ENCODE peak calls at places on chromosome 21, in six cellular contexts. B, D, V, O, N and C are unnamed samples.

GRCh38 chr21:27421654-27422053 is 454.8 kb upstream of the ADAMTS5 start:
- DNase-seq in B (no peak), D (no peak), V (no peak), O (no peak), N (no peak), C (no peak)

GRCh38 chr21:28776251-28776650 is 216.4 kb downstream of the LTN1 start:
- DNase-seq in B (no peak), D (no peak), V (peak; percentile 82), O (no peak), N (peak; percentile 93), C (no peak)

GRCh38 chr21:16587141-16587570 is 857.4 kb downstream of the USP25 start:
- DNase-seq in B (no peak), D (no peak), V (peak; percentile 82), O (peak; percentile 53), N (peak; percentile 80), C (no peak)

GRCh38 chr21:43741425-43742096 is 22.6 kb downstream of the PDXK start:
- DNase-seq in B (no peak), D (no peak), V (no peak), O (no peak), N (no peak), C (no peak)

GRCh38 chr21:26790289-26790688 is 54.9 kb downstream of the ADAMTS1 start:
- DNase-seq in B (no peak), D (no peak), V (no peak), O (no peak), N (no peak), C (no peak)

GRCh38 chr21:15121655-15122120 is 56.9 kb upstream of the NRIP1 start:
- DNase-seq in B (no peak), D (no peak), V (peak; percentile 71), O (peak; percentile 31), N (peak; percentile 9), C (no peak)

GRCh38 chr21:29078884-29079765 is 5.7 kb upstream of the CCT8 start:
- DNase-seq in B (no peak), D (peak; percentile 81), V (peak; percentile 22), O (no peak), N (no peak), C (no peak)

GRCh38 chr21:45228656-45229240 is 58.9 kb downstream of the POFUT2 start:
- DNase-seq in B (no peak), D (no peak), V (no peak), O (no peak), N (peak; percentile 31), C (no peak)

GRCh38 chr21:44755227-44755626 is 43.9 kb upstream of the TSPEAR start:
- DNase-seq in B (no peak), D (no peak), V (peak; percentile 73), O (no peak), N (no peak), C (no peak)

GRCh38 chr21:42614811-42615342 is 38.5 kb upstream of the PDE9A start:
- DNase-seq in B (peak; percentile 34), D (no peak), V (no peak), O (no peak), N (peak; percentile 29), C (no peak)

GRCh38 chr21:42652527-42653491 is 612 bp upstream of the PDE9A start:
- DNase-seq in B (no peak), D (no peak), V (peak; percentile 10), O (peak; percentile 64), N (peak; percentile 50), C (no peak)

GRCh38 chr21:16239659-16240265 is 510.0 kb downstream of the USP25 start:
- DNase-seq in B (no peak), D (no peak), V (no peak), O (no peak), N (no peak), C (no peak)

GRCh38 chr21:39048574-39048973 is 134.7 kb downstream of the PSMG1 start:
- DNase-seq in B (no peak), D (no peak), V (peak; percentile 53), O (no peak), N (peak; percentile 43), C (no peak)

GRCh38 chr21:38995755-38996154 is 187.5 kb downstream of the PSMG1 start:
- DNase-seq in B (no peak), D (no peak), V (no peak), O (no peak), N (no peak), C (no peak)

GRCh38 chr21:8997011-8997440 is 1524.4 kb upstream of the TPTE start:
- DNase-seq in B (no peak), D (no peak), V (no peak), O (no peak), N (no peak), C (no peak)

GRCh38 chr21:45981641-45982255 is at the start of gene COL6A1:
- DNase-seq in B (no peak), D (no peak), V (peak; percentile 70), O (peak; percentile 78), N (peak; percentile 87), C (no peak)

GRCh38 chr21:25734654-25735220 is at the start of the genes ATP5PF and GABPA:
- DNase-seq in B (peak; percentile 97), D (peak; percentile 98), V (peak; percentile 99), O (peak; percentile 96), N (peak; percentile 100), C (peak; percentile 89)

GRCh38 chr21:40732243-40732642 is 114.7 kb downstream of the DSCAM start:
- DNase-seq in B (no peak), D (no peak), V (peak; percentile 20), O (no peak), N (no peak), C (no peak)

GRCh38 chr21:45335761-45336534 is 48.3 kb upstream of the POFUT2 start:
- DNase-seq in B (no peak), D (no peak), V (no peak), O (peak; percentile 12), N (no peak), C (no peak)

GRCh38 chr21:41678944-41679343 is 87.9 kb downstream of the RIPK4 start:
- DNase-seq in B (no peak), D (no peak), V (peak; percentile 96), O (peak; percentile 86), N (peak; percentile 99), C (peak; percentile 74)

GRCh38 chr21:42923553-42924432 is 1.6 kb downstream of the ERVH48-1 start:
- DNase-seq in B (peak; percentile 33), D (peak; percentile 74), V (peak; percentile 87), O (peak; percentile 36), N (peak; percentile 89), C (peak; percentile 52)

GRCh38 chr21:34702341-34702807 is 33.6 kb downstream of the CLIC6 start:
- DNase-seq in B (no peak), D (no peak), V (no peak), O (no peak), N (peak; percentile 99), C (peak; percentile 16)

GRCh38 chr21:41667136-41667535 is 99.7 kb downstream of the RIPK4 start:
- DNase-seq in B (no peak), D (no peak), V (no peak), O (no peak), N (no peak), C (no peak)

GRCh38 chr21:45550552-45551210 is 8.4 kb upstream of the SLC19A1 start:
- DNase-seq in B (no peak), D (peak; percentile 60), V (no peak), O (peak; percentile 32), N (no peak), C (no peak)

GRCh38 chr21:44424608-44425306 is 30.6 kb upstream of the LRRC3 start:
- DNase-seq in B (no peak), D (no peak), V (no peak), O (peak; percentile 8), N (no peak), C (no peak)

GRCh38 chr21:33824156-33824941 is 91.3 kb downstream of the ATP5PO start:
- DNase-seq in B (no peak), D (no peak), V (peak; percentile 52), O (no peak), N (no peak), C (no peak)

GRCh38 chr21:37153193-37153934 is 80.3 kb downstream of the TTC3 start:
- DNase-seq in B (no peak), D (no peak), V (peak; percentile 67), O (no peak), N (peak; percentile 66), C (no peak)